ENCODE peak calls at places on chromosomes 16 and 17, in eight cellular contexts. B, T, Z, L, E, O, K and Q are unnamed samples.

GRCh38 chr17:6471531-6472465 is 27.5 kb downstream of the PIMREG start:
- DNase-seq in E (peak; percentile 15), K (peak; percentile 34), O (peak; percentile 61), Z (peak; percentile 50), B (peak; percentile 82), L (no peak), T (no peak), Q (peak; percentile 27)

GRCh38 chr16:64589836-64590235 is 532.0 kb downstream of the CDH11 start:
- DNase-seq in E (peak; percentile 2), K (no peak), T (no peak), L (no peak), B (peak; percentile 53), O (peak; percentile 69), Z (peak; percentile 81), Q (no peak)

GRCh38 chr16:4746215-4746614 is 11.9 kb downstream of the DNAAF8 start:
- DNase-seq in K (no peak), O (no peak), Z (no peak), E (no peak), L (no peak), B (no peak), T (no peak), Q (no peak)

GRCh38 chr16:87684106-87684677 is 81.6 kb downstream of the KLHDC4 start:
- DNase-seq in K (no peak), E (no peak), T (no peak), B (no peak), Z (no peak), O (no peak), L (no peak), Q (no peak)

GRCh38 chr16:71552698-71553503 is 24.0 kb downstream of the TAT start:
- DNase-seq in L (no peak), E (no peak), T (no peak), B (no peak), O (no peak), Z (no peak), K (peak; percentile 47), Q (no peak)

GRCh38 chr16:85136705-85137322 is 24.5 kb upstream of the CIBAR2 start:
- DNase-seq in T (no peak), B (peak; percentile 66), Z (no peak), K (peak; percentile 63), E (no peak), L (no peak), O (no peak), Q (no peak)

GRCh38 chr17:10668771-10669170 is 11.7 kb upstream of the MYH3 start:
- DNase-seq in K (no peak), E (peak; percentile 58), Z (peak; percentile 51), L (no peak), B (peak; percentile 10), O (peak; percentile 83), T (no peak), Q (no peak)

GRCh38 chr16:88318521-88318920 is 64.2 kb upstream of the ZNF469 start:
- DNase-seq in K (no peak), B (no peak), Z (no peak), L (no peak), T (no peak), O (no peak), E (no peak), Q (no peak)

GRCh38 chr17:7156342-7156940 is 22.7 kb downstream of the ASGR1 start:
- DNase-seq in K (no peak), Z (no peak), E (no peak), L (no peak), B (no peak), T (no peak), O (no peak), Q (no peak)

GRCh38 chr17:72545756-72546155 is 424.9 kb downstream of the SOX9 start:
- DNase-seq in Z (peak; percentile 36), T (no peak), O (no peak), K (no peak), E (no peak), L (no peak), B (no peak), Q (no peak)

GRCh38 chr17:51120357-51120738 is 320 bp downstream of the SPAG9 start:
- DNase-seq in O (peak; percentile 14), E (no peak), T (peak; percentile 57), L (peak; percentile 63), B (peak; percentile 33), K (no peak), Z (no peak), Q (no peak)

GRCh38 chr16:8916541-8917225 is 34.5 kb downstream of the LITAFD start:
- DNase-seq in Z (no peak), L (no peak), E (no peak), B (no peak), T (no peak), O (no peak), K (no peak), Q (no peak)

GRCh38 chr17:82889496-82890338 is 49.9 kb upstream of the ZNF750 start:
- DNase-seq in K (no peak), T (peak; percentile 92), L (peak; percentile 78), Z (no peak), B (no peak), O (no peak), E (no peak), Q (no peak)

GRCh38 chr17:80861360-80861861 is 130.2 kb upstream of the CHMP6 start:
- DNase-seq in Z (no peak), O (no peak), B (no peak), L (no peak), K (no peak), T (no peak), E (no peak), Q (no peak)

GRCh38 chr17:76670020-76670707 is 26.6 kb upstream of the ST6GALNAC1 start:
- DNase-seq in L (peak; percentile 77), O (no peak), T (no peak), Z (no peak), B (no peak), E (no peak), K (no peak), Q (no peak)

GRCh38 chr17:44970136-44970737 is 2.1 kb upstream of the C1QL1 start:
- DNase-seq in E (no peak), T (no peak), K (peak; percentile 76), B (no peak), O (no peak), Z (peak; percentile 15), L (no peak), Q (no peak)

GRCh38 chr17:20934288-20934687 is 108.5 kb downstream of the USP22 start:
- DNase-seq in K (no peak), T (no peak), Z (no peak), B (no peak), E (no peak), L (no peak), O (no peak), Q (no peak)

GRCh38 chr17:82213251-82214011 is 789 bp upstream of the CCDC57 start:
- DNase-seq in O (peak; percentile 89), Z (peak; percentile 82), E (peak; percentile 61), L (no peak), B (peak; percentile 82), K (peak; percentile 66), T (no peak), Q (peak; percentile 53)

GRCh38 chr17:55390364-55390977 is 31.2 kb downstream of the MMD start:
- DNase-seq in B (no peak), T (no peak), Z (no peak), K (no peak), O (no peak), L (no peak), E (no peak), Q (no peak)

GRCh38 chr16:70399326-70399725 is 39.6 kb downstream of the ST3GAL2 start:
- DNase-seq in T (no peak), B (no peak), O (no peak), L (no peak), K (no peak), Z (no peak), E (no peak), Q (no peak)

GRCh38 chr17:61575352-61575975 is 15.6 kb downstream of the NACA2 start:
- DNase-seq in T (no peak), B (no peak), L (no peak), Z (no peak), O (peak; percentile 25), E (no peak), K (no peak), Q (no peak)

GRCh38 chr16:27441998-27442397 is 40.0 kb downstream of the IL21R start:
- DNase-seq in T (no peak), L (no peak), E (no peak), K (no peak), B (no peak), O (no peak), Z (no peak), Q (no peak)

GRCh38 chr17:28982191-28982793 is 23.5 kb downstream of the SEZ6 start:
- DNase-seq in O (peak; percentile 24), K (no peak), L (peak; percentile 68), Z (no peak), T (no peak), B (peak; percentile 88), E (no peak), Q (no peak)

GRCh38 chr17:67221062-67221998 is 23.7 kb downstream of the HELZ start:
- DNase-seq in L (no peak), E (no peak), K (peak; percentile 54), O (peak; percentile 33), Z (peak; percentile 61), B (peak; percentile 78), T (no peak), Q (no peak)

GRCh38 chr16:88822281-88823040 is 10.7 kb upstream of the APRT start:
- DNase-seq in E (no peak), T (no peak), O (no peak), Z (no peak), B (no peak), K (no peak), L (no peak), Q (no peak)

GRCh38 chr17:32876414-32877163 is at the start of gene MYO1D:
- DNase-seq in K (peak; percentile 86), O (no peak), B (no peak), Z (no peak), E (no peak), T (peak; percentile 68), L (peak; percentile 78), Q (peak; percentile 24)
- TF ChIP-seq CTCF in K (peak; percentile 50), O (no peak), B (no peak), Z (peak; percentile 29), E (no peak), T (peak; percentile 41), L (no peak), Q (no peak)

GRCh38 chr17:75524971-75525805 is at the start of gene LLGL2:
- DNase-seq in T (peak; percentile 79), E (no peak), L (peak; percentile 90), K (peak; percentile 93), O (peak; percentile 11), B (peak; percentile 38), Z (no peak), Q (no peak)
- TF ChIP-seq CTCF in T (no peak), E (peak; percentile 16), L (no peak), K (no peak), O (peak; percentile 20), B (no peak), Z (no peak), Q (no peak)

GRCh38 chr16:79047337-79047736 is 553.2 kb downstream of the MAF start:
- DNase-seq in T (no peak), Z (no peak), K (peak; percentile 50), B (no peak), L (no peak), O (no peak), E (no peak), Q (no peak)
- TF ChIP-seq CTCF in T (no peak), Z (no peak), K (peak; percentile 79), B (no peak), L (no peak), O (no peak), E (no peak), Q (no peak)

DNA sequence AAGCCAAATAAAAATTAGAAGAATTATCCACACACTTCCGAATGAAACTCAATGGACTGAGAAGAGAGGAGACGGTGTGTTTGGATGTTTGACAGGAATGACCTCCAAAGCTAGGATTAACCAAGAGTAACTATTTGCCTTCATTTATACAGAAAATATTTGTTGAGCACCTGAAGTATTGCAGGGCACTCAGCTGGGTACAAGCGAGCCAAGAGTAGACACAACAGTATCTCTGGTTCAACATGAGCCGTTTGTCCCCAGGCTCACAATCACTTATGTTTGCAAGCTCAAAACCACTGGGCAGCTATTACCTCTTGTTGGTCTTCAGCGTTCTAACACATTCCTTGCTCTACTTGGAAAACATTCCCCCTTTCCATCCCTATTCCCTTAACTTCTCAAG is 38.8 kb downstream of the MAF start:
- DNase-seq in E (no peak), B (no peak), O (no peak), Z (no peak), T (no peak), L (no peak), K (no peak), Q (no peak)
- TF ChIP-seq CTCF in E (no peak), B (no peak), O (no peak), Z (no peak), T (no peak), L (no peak), K (no peak), Q (no peak)